ENCODE peak calls at places on chromosomes 4 and X, in seven cellular contexts. X is SK-N-SH, T is K562, N is GM12892, W is GM12878, Y is HepG2, F is H1. U is an unnamed sample.

GRCh38 chr4:127304356-127304755 is 328.4 kb upstream of the INTU start:
- DNase-seq in T (no peak), Y (no peak), F (no peak), X (no peak), W (no peak), N (no peak), U (no peak)

GRCh38 chr4:187478292-187479205 is 517.0 kb upstream of the ZFP42 start:
- DNase-seq in N (no peak), T (no peak), F (no peak), Y (no peak), X (no peak), W (no peak), U (no peak)

GRCh38 chrX:5898463-5898862 is 330.2 kb downstream of the NLGN4X start:
- DNase-seq in T (no peak), Y (no peak), W (no peak), N (no peak), F (no peak), X (no peak), U (no peak)

GRCh38 chr4:53161475-53162423 is 204.1 kb downstream of the SCFD2 start:
- DNase-seq in W (no peak), F (no peak), T (no peak), Y (no peak), X (no peak), N (no peak), U (no peak)

GRCh38 chr4:146582864-146583263 is 55.8 kb upstream of the POU4F2 start:
- DNase-seq in F (no peak), X (no peak), W (no peak), N (no peak), T (peak), Y (no peak), U (no peak)

GRCh38 chr4:112731715-112732114 is 94.8 kb downstream of the LARP7 start:
- DNase-seq in W (no peak), T (no peak), F (peak), Y (no peak), X (no peak), N (no peak), U (no peak)

GRCh38 chr4:108172780-108173598 is 4.3 kb upstream of the LEF1 start:
- DNase-seq in T (peak), N (peak), Y (peak), W (no peak), F (peak), X (peak), U (peak)

GRCh38 chrX:49988128-49988527 is 65.7 kb downstream of the CLCN5 start:
- DNase-seq in N (no peak), W (no peak), T (no peak), X (no peak), Y (no peak), F (no peak), U (no peak)

GRCh38 chr4:77852892-77853495 is 9.6 kb upstream of the MRPL1 start:
- DNase-seq in T (no peak), F (no peak), X (no peak), W (peak), Y (no peak), N (no peak), U (peak)

GRCh38 chr4:89681219-89681618 is 155.7 kb downstream of the SNCA start:
- DNase-seq in X (no peak), N (no peak), Y (peak), F (peak), T (no peak), W (no peak), U (no peak)

GRCh38 chr4:101020956-101021355 is 326.4 kb downstream of the PPP3CA start:
- DNase-seq in W (peak), Y (no peak), X (no peak), N (no peak), F (no peak), T (no peak), U (no peak)

GRCh38 chr4:8917868-8918783 is 46.5 kb upstream of the HMX1 start:
- DNase-seq in W (no peak), F (peak), N (peak), Y (peak), X (peak), T (peak), U (peak)

GRCh38 chrX:39969099-39969825 is 128.5 kb downstream of the BCOR start:
- DNase-seq in T (no peak), W (no peak), Y (no peak), N (no peak), F (peak), X (no peak), U (no peak)

GRCh38 chr4:100736651-100737450 is 219.0 kb upstream of the EMCN start:
- DNase-seq in Y (no peak), N (no peak), W (no peak), X (no peak), T (no peak), F (no peak), U (no peak)

DNA sequence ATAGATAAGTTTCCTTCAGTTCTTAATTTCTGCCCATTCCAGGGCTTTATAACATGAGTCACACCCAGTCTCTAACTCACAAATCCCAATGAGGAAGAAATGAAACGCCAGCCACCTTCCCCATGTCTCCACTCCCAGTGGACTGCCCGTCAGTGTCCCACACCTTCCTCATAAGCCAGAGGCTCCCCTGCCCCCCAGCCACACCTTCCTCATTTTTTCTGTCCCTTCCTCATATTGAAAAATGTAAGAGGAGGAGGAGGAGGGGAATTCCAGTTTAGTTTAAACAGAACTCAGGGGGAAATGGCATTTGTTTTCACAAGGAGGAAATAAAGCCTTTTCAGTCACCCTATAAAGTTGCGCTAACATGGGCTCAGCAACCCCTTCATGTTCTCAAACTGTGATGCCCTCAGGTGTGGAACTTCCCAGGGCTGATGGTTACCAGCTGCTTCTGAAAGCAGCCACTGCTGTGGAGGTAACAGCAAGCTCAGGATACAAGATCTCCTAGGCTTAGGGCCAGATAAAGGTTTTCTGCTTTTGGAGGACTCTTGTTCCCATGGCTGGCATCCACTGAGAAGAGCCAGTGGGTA is 97.8 kb downstream of the PARM1 start:
- DNase-seq in F (no peak), W (peak), N (no peak), Y (no peak), X (no peak), T (no peak), U (no peak)
- TF ChIP-seq POLR2AphosphoS5 in F (no peak), W (no peak), N (no peak), Y (no peak), X (no peak), T (no peak), U (no peak)

DNA sequence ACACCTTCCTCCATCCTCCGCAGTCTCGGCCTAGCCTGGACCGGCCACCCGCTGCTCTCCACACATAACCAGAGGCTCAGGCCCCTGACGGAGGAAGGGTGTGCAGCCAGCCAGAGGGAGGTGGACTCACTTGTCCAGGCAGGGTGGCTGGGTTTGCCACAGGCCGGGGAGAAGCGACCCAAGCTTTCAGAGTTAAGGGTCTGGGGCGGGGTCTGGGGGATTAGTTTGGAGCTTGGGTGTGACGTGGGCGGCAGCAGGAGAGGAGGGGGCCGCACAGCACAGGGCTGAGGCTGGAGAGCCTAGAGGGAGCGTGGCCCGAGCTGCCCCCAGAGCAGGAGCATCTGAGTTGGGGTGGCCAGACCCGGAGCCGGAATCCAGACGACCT is 22.4 kb upstream of the CPLX1 start:
- DNase-seq in Y (no peak), W (no peak), X (peak), T (no peak), F (no peak), N (no peak), U (no peak)
- TF ChIP-seq TAF1 in Y (no peak), W (no peak), X (no peak), T (no peak), F (no peak), N (no peak), U (no peak)

GRCh38 chr4:10095296-10095991 is 21.2 kb downstream of the WDR1 start:
- DNase-seq in N (no peak), X (no peak), W (no peak), Y (no peak), T (no peak), F (no peak), U (no peak)

GRCh38 chr4:10094841-10095240 is 21.8 kb downstream of the WDR1 start:
- DNase-seq in F (no peak), T (no peak), X (no peak), N (no peak), W (no peak), Y (no peak), U (no peak)

GRCh38 chr4:10093273-10093621 is 23.4 kb downstream of the WDR1 start:
- DNase-seq in W (no peak), N (no peak), Y (no peak), T (no peak), X (no peak), F (no peak), U (no peak)

GRCh38 chr4:10092481-10093272 is 23.9 kb downstream of the WDR1 start:
- DNase-seq in F (no peak), X (no peak), Y (no peak), W (no peak), T (no peak), N (no peak), U (no peak)

DNA sequence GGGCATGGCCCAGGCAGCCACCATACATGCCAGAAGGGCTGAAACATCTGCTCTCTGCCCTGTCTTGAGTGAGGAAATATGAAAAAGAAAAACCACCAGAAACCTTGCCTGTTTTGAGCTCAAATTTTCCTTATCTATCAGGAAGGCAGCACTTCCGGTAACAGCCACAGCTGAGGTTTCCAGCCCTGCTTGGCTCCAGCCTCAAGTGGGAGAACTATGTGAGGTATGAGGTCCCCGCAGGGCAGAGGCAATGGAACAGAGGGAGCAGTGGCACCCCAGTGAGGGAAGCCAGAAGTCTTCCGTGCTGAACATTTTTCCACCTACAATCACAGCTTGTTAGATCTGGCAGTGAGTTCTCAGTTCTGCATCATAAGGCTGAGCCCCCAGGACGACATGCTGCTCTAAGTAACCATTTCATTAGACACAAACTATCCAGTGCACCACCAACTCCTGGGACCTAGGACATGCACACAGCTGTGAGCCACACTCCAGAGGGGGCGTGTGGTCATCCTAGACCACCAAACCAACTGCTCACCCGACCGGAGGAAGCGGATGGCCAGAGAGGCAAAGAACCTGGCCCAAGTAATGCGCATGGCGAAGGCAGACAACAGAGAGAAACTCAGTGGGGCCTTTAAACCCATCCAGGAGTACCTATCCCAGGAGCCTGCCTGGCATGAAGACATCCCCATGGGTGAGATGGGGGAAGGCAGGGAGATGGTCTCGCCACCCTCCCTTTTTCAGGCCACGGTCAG is 22.6 kb downstream of the WDR1 start:
- DNase-seq in Y (no peak), N (no peak), W (no peak), X (peak), T (no peak), F (no peak), U (no peak)
- TF ChIP-seq POLR2AphosphoS5 in Y (no peak), N (no peak), W (no peak), X (no peak), T (no peak), F (peak), U (no peak)

GRCh38 chr4:98448923-98449322 is 187.7 kb downstream of the RAP1GDS1 start:
- DNase-seq in T (no peak), F (no peak), Y (no peak), W (no peak), N (no peak), X (no peak), U (no peak)
- TF ChIP-seq TAF1 in T (no peak), F (no peak), Y (no peak), W (no peak), N (no peak), X (no peak), U (no peak)

GRCh38 chrX:109714340-109714958 is 18.6 kb downstream of the ACSL4 start:
- DNase-seq in Y (no peak), W (no peak), T (no peak), X (no peak), F (no peak), N (no peak), U (no peak)

GRCh38 chrX:109716431-109717028 is 16.5 kb downstream of the ACSL4 start:
- DNase-seq in Y (no peak), W (no peak), F (no peak), X (no peak), T (no peak), N (no peak), U (no peak)

DNA sequence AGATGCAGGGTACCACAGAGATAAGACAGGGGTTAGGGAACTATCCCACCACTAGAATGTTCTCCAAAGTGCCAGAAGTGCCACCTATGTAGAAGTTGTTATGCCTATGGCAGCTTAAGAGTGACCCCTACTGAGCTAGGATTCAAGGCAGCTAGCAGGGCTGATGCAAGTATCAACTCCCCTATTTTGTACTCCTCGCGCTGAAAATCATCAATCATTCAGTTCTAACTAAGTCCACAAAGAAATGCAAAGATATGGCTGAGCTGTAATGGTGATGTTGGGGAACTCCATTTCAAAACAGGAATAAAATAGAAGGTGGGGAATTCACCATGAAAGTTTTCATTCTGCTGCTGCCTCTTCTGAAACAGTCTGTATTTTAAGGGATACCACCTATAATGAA is 13.8 kb downstream of the ACSL4 start:
- DNase-seq in T (peak), W (no peak), F (no peak), Y (no peak), X (no peak), N (no peak), U (no peak)
- TF ChIP-seq POLR2AphosphoS5 in T (no peak), W (no peak), F (no peak), Y (no peak), X (no peak), N (no peak), U (no peak)

GRCh38 chr4:140857111-140857510 is 100.9 kb upstream of the TBC1D9 start:
- DNase-seq in T (no peak), Y (no peak), F (no peak), N (no peak), W (no peak), X (no peak), U (no peak)

GRCh38 chr4:140856692-140857091 is 100.5 kb upstream of the TBC1D9 start:
- DNase-seq in T (no peak), Y (no peak), X (no peak), N (no peak), W (no peak), F (no peak), U (no peak)

GRCh38 chr4:140851804-140852203 is 95.6 kb upstream of the TBC1D9 start:
- DNase-seq in T (no peak), X (no peak), F (no peak), W (no peak), N (no peak), Y (no peak), U (no peak)

GRCh38 chr4:140849526-140849925 is 93.3 kb upstream of the TBC1D9 start:
- DNase-seq in X (no peak), Y (no peak), W (no peak), N (no peak), T (no peak), F (no peak), U (no peak)

GRCh38 chr4:140851032-140851636 is 94.9 kb upstream of the TBC1D9 start:
- DNase-seq in F (peak), W (peak), T (peak), N (peak), X (peak), Y (peak), U (peak)
- TF ChIP-seq TAF1 in F (no peak), W (no peak), T (no peak), N (no peak), X (no peak), Y (no peak), U (no peak)

U was measured in GM12891.